ENCODE peak calls at places on chromosomes 12 and 14, in seven cellular contexts. J, F, S, B, H, D and V are unnamed samples.

GRCh38 chr14:61197416-61197815 is 83.7 kb downstream of the TMEM30B start:
- DNase-seq in J (no peak), F (no peak), S (no peak), B (no peak), H (no peak), D (peak; percentile 62), V (no peak)

GRCh38 chr12:42918387-42918786 is 328.8 kb upstream of the PRICKLE1 start:
- DNase-seq in J (no peak), F (no peak), S (no peak), B (no peak), H (no peak), D (no peak), V (no peak)

GRCh38 chr12:124842073-124842749 is 21.5 kb downstream of the SCARB1 start:
- DNase-seq in J (no peak), F (no peak), S (no peak), B (no peak), H (no peak), D (no peak), V (no peak)

GRCh38 chr14:96648506-96649326 is 146.5 kb downstream of the PAPOLA start:
- DNase-seq in J (no peak), F (no peak), S (no peak), B (no peak), H (no peak), D (no peak), V (no peak)

GRCh38 chr12:15188136-15188535 is 33.1 kb downstream of the RERG start:
- DNase-seq in J (no peak), F (no peak), S (no peak), B (no peak), H (no peak), D (no peak), V (no peak)

GRCh38 chr12:114163766-114164165 is 197.6 kb upstream of the RBM19 start:
- DNase-seq in J (no peak), F (no peak), S (peak; percentile 85), B (no peak), H (no peak), D (no peak), V (peak; percentile 38)

GRCh38 chr12:17818931-17819330 is 271.1 kb downstream of the RERGL start:
- DNase-seq in J (no peak), F (no peak), S (no peak), B (no peak), H (no peak), D (no peak), V (no peak)

GRCh38 chr14:22184157-22185025 is 404.6 kb downstream of the DAD1 start:
- DNase-seq in J (no peak), F (no peak), S (peak; percentile 34), B (no peak), H (no peak), D (no peak), V (no peak)

GRCh38 chr12:51883998-51884675 is 3.8 kb upstream of the ANKRD33 start:
- DNase-seq in J (no peak), F (no peak), S (no peak), B (no peak), H (no peak), D (no peak), V (no peak)

GRCh38 chr14:103662591-103662990 is 33.6 kb downstream of the KLC1 start:
- DNase-seq in J (no peak), F (no peak), S (no peak), B (no peak), H (no peak), D (no peak), V (no peak)

GRCh38 chr14:75982724-75983358 is 1.0 kb upstream of the TGFB3 start:
- DNase-seq in J (no peak), F (no peak), S (peak; percentile 65), B (peak; percentile 55), H (no peak), D (no peak), V (no peak)

GRCh38 chr12:12191008-12191407 is 75.8 kb downstream of the LRP6 start:
- DNase-seq in J (no peak), F (peak; percentile 21), S (peak; percentile 40), B (no peak), H (no peak), D (no peak), V (no peak)

GRCh38 chr12:2195085-2195484 is 142.3 kb downstream of the CACNA1C start:
- DNase-seq in J (no peak), F (no peak), S (no peak), B (no peak), H (no peak), D (no peak), V (no peak)

GRCh38 chr14:33692762-33693161 is 258.1 kb downstream of the EGLN3 start:
- DNase-seq in J (no peak), F (no peak), S (peak; percentile 89), B (no peak), H (no peak), D (no peak), V (no peak)

GRCh38 chr14:39548358-39548757 is 116.1 kb upstream of the FBXO33 start:
- DNase-seq in J (no peak), F (peak; percentile 37), S (no peak), B (no peak), H (no peak), D (no peak), V (no peak)

GRCh38 chr14:97166497-97166896 is 369.3 kb downstream of the VRK1 start:
- DNase-seq in J (no peak), F (no peak), S (no peak), B (no peak), H (no peak), D (no peak), V (no peak)

GRCh38 chr12:128111951-128112350 is 155.0 kb upstream of the TMEM132C start:
- DNase-seq in J (no peak), F (no peak), S (no peak), B (no peak), H (no peak), D (peak; percentile 71), V (no peak)

GRCh38 chr12:52848661-52849255 is at the start of gene KRT78:
- DNase-seq in J (no peak), F (no peak), S (no peak), B (peak; percentile 17), H (no peak), D (no peak), V (no peak)

GRCh38 chr14:99150236-99150635 is 121.8 kb downstream of the BCL11B start:
- DNase-seq in J (no peak), F (no peak), S (no peak), B (no peak), H (no peak), D (no peak), V (no peak)

GRCh38 chr14:51367600-51367931 is 127.5 kb downstream of the TMX1 start:
- DNase-seq in J (no peak), F (no peak), S (peak; percentile 69), B (no peak), H (no peak), D (no peak), V (no peak)

GRCh38 chr14:69069020-69069421 is 83.9 kb downstream of the DCAF5 start:
- DNase-seq in J (no peak), F (no peak), S (peak; percentile 84), B (no peak), H (no peak), D (no peak), V (no peak)

GRCh38 chr12:117097159-117097558 is 2.1 kb downstream of the TESC start:
- DNase-seq in J (no peak), F (no peak), S (no peak), B (peak; percentile 59), H (no peak), D (peak; percentile 73), V (no peak)

GRCh38 chr14:30985796-30986195 is 39.7 kb upstream of the AP4S1 start:
- DNase-seq in J (no peak), F (no peak), S (no peak), B (no peak), H (no peak), D (no peak), V (no peak)

GRCh38 chr14:84036863-84037262 is 1493.1 kb upstream of the FLRT2 start:
- DNase-seq in J (no peak), F (no peak), S (peak; percentile 18), B (no peak), H (no peak), D (no peak), V (no peak)

GRCh38 chr12:54891717-54892478 is 37.6 kb downstream of the MUCL1 start:
- DNase-seq in J (no peak), F (peak; percentile 99), S (no peak), B (no peak), H (no peak), D (peak; percentile 98), V (peak; percentile 89)

GRCh38 chr12:11661491-11662085 is 12.1 kb downstream of the ETV6 start:
- DNase-seq in J (no peak), F (no peak), S (no peak), B (no peak), H (no peak), D (no peak), V (no peak)

GRCh38 chr12:44876554-44877275 is 600 bp upstream of the NELL2 start:
- DNase-seq in J (no peak), F (peak; percentile 79), S (peak; percentile 19), B (peak; percentile 66), H (peak; percentile 25), D (peak; percentile 55), V (no peak)

GRCh38 chr14:20539906-20540305 is 20.9 kb downstream of the RNASE9 start:
- DNase-seq in J (no peak), F (no peak), S (no peak), B (no peak), H (no peak), D (no peak), V (no peak)

GRCh38 chr14:55794655-55795583 is 214.9 kb downstream of the KTN1 start:
- DNase-seq in J (no peak), F (no peak), S (peak; percentile 74), B (no peak), H (no peak), D (no peak), V (no peak)

GRCh38 chr14:54550514-54550913 is 16.4 kb upstream of the SAMD4A start:
- DNase-seq in J (no peak), F (no peak), S (no peak), B (no peak), H (no peak), D (no peak), V (no peak)

GRCh38 chr14:91870001-91870400 is 2.7 kb upstream of the TC2N start:
- DNase-seq in J (no peak), F (no peak), S (peak; percentile 22), B (no peak), H (no peak), D (peak; percentile 16), V (peak; percentile 5)

GRCh38 chr14:59728294-59728693 is 142.3 kb downstream of the RTN1 start:
- DNase-seq in J (no peak), F (no peak), S (no peak), B (no peak), H (no peak), D (peak; percentile 44), V (no peak)

GRCh38 chr14:89773644-89774316 is 180.8 kb downstream of the EFCAB11 start:
- DNase-seq in J (no peak), F (peak; percentile 37), S (peak; percentile 31), B (no peak), H (peak; percentile 44), D (peak; percentile 69), V (peak; percentile 61)

GRCh38 chr12:90978117-90978770 is 23.3 kb upstream of the CCER1 start:
- DNase-seq in J (no peak), F (peak; percentile 38), S (peak; percentile 84), B (no peak), H (no peak), D (peak; percentile 58), V (peak; percentile 16)

GRCh38 chr14:61593330-61593729 is 102.0 kb upstream of the HIF1A start:
- DNase-seq in J (no peak), F (no peak), S (peak; percentile 42), B (no peak), H (no peak), D (no peak), V (no peak)

GRCh38 chr14:96660667-96661066 is 136.5 kb upstream of the VRK1 start:
- DNase-seq in J (no peak), F (no peak), S (no peak), B (no peak), H (no peak), D (no peak), V (no peak)

GRCh38 chr12:1083888-1084262 is 92.9 kb downstream of the ERC1 start:
- DNase-seq in J (no peak), F (peak; percentile 61), S (peak; percentile 80), B (no peak), H (no peak), D (no peak), V (peak; percentile 28)

GRCh38 chr14:56183631-56184157 is 65.5 kb downstream of the PELI2 start:
- DNase-seq in J (no peak), F (no peak), S (no peak), B (no peak), H (no peak), D (no peak), V (no peak)